ENCODE peak calls at places on chromosomes 16 and 17, in four cellular contexts. Y is GM23338, D is PC-9, F is mesendoderm. Z is an unnamed sample.

GRCh38 chr17:82414548-82415281 is 3.4 kb upstream of the HEXD start:
- DNase-seq in F (peak; percentile 86), Y (peak; percentile 94), D (no peak), Z (peak; percentile 70)

GRCh38 chr16:21101631-21102420 is 48.8 kb downstream of the DNAH3 start:
- DNase-seq in F (peak; percentile 34), Y (peak; percentile 64), D (no peak), Z (peak; percentile 28)

GRCh38 chr17:32264140-32264799 is 1.4 kb upstream of the RHBDL3 start:
- DNase-seq in Y (peak; percentile 82), F (peak; percentile 75), D (no peak), Z (peak; percentile 18)

GRCh38 chr17:57697891-57698708 is 47.0 kb downstream of the CCDC182 start:
- DNase-seq in F (peak; percentile 75), D (no peak), Y (peak; percentile 20), Z (no peak)

GRCh38 chr17:38730526-38731379 is 612 bp downstream of the CISD3 start:
- DNase-seq in Y (peak; percentile 69), F (peak; percentile 78), D (peak; percentile 64), Z (peak; percentile 62)

GRCh38 chr16:85524630-85525463 is 88.3 kb upstream of the GSE1 start:
- DNase-seq in Y (no peak), F (peak; percentile 37), D (peak; percentile 92), Z (peak; percentile 47)

GRCh38 chr17:77611791-77612466 is 346.6 kb upstream of the TNRC6C start:
- DNase-seq in D (no peak), Y (no peak), F (no peak), Z (no peak)

GRCh38 chr17:18084256-18084655 is 3.5 kb upstream of the DRG2 start:
- DNase-seq in D (no peak), F (no peak), Y (no peak), Z (no peak)

DNA sequence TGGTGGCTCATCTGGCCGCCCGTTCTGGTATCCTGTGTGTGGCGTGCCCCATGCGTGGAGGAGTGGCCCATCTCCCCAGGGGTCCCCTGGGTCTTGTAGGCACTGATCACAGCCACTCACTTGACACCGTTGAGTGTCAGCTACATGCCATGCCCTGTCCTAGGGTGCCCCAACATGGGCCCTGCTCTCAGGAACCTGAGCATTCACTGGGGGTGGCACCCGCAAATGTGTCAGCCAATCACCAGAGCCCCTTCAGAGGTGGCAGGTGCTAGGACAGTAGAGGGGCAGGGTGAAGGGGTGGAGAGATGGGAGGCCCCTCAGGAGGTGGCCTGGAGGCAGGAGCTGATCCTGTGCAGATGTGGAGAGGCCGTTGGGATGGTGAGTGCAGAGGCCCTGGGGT is 27.8 kb downstream of the CMIP start:
- DNase-seq in F (no peak), Y (no peak), D (no peak), Z (no peak)
- H3K27me3 ChIP-seq in F (no peaks in the 10 kb centered on the region), Y (no peaks in the 10 kb centered on the region), D (no peaks in the 10 kb centered on the region), Z (no peaks in the 10 kb centered on the region)

GRCh38 chr16:87843678-87844373 is 25.5 kb downstream of the SLC7A5 start:
- DNase-seq in F (no peak), Y (no peak), D (no peak), Z (no peak)

GRCh38 chr16:87844374-87844733 is 25.0 kb downstream of the SLC7A5 start:
- DNase-seq in Y (peak; percentile 76), F (peak; percentile 59), D (no peak), Z (no peak)

GRCh38 chr16:87845807-87846619 is 23.3 kb downstream of the SLC7A5 start:
- DNase-seq in F (no peak), D (no peak), Y (no peak), Z (no peak)

GRCh38 chr16:87844809-87845208 is 24.5 kb downstream of the SLC7A5 start:
- DNase-seq in Y (no peak), D (no peak), F (no peak), Z (no peak)

GRCh38 chr16:87845213-87845612 is 24.1 kb downstream of the SLC7A5 start:
- DNase-seq in Y (no peak), D (no peak), F (no peak), Z (no peak)
- H3K4me2 ChIP-seq in Y (no peak overlapping the region), D (no peak overlapping the region), F (no peak overlapping the region), Z (no peak overlapping the region)

GRCh38 chr16:1038932-1039331 is 33.6 kb upstream of the SSTR5 start:
- DNase-seq in F (no peak), D (no peak), Y (no peak), Z (no peak)

GRCh38 chr16:1039762-1040161 is 32.8 kb upstream of the SSTR5 start:
- DNase-seq in F (no peak), Y (no peak), D (no peak), Z (no peak)

GRCh38 chr16:1042076-1042744 is 30.3 kb upstream of the SSTR5 start:
- DNase-seq in F (no peak), Y (no peak), D (no peak), Z (no peak)

GRCh38 chr16:1037934-1038257 is 34.7 kb upstream of the SSTR5 start:
- DNase-seq in F (no peak), Y (peak; percentile 1), D (no peak), Z (no peak)

DNA sequence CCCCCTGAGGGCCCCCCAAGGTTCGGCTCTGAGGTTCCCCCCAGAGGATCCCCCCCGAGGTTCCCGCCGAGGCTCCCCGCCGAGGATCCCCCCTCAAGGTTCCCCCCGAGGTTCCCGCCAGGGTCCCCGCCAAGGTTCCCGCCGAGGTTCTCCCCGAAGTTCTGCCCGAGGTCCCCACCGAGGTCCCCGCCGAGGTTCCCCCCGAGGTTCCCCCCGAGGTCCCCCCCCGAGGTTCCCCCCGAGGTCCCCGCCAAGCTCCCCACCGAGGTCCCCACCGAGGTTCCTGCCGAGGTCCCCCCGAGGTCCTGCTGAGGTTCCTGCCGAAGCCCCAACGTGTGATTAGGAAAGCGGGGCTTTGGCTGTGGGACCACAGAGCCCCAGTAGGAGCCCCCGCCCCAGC is 32.2 kb upstream of the SSTR5 start:
- DNase-seq in Y (no peak), F (no peak), D (no peak), Z (no peak)
- H3K27me3 ChIP-seq in Y (no peaks in the 10 kb centered on the region), F (no peaks in the 10 kb centered on the region), D (peaks cover 45% of the 10 kb centered on the region), Z (peaks cover 3% of the 10 kb centered on the region)

GRCh38 chr16:84021488-84021887 is 21.1 kb downstream of the SLC38A8 start:
- DNase-seq in Y (no peak), F (no peak), D (no peak), Z (no peak)

GRCh38 chr16:84026601-84027000 is 16.0 kb downstream of the SLC38A8 start:
- DNase-seq in F (peak; percentile 21), D (no peak), Y (no peak), Z (no peak)

GRCh38 chr16:84027607-84028006 is 15.0 kb downstream of the SLC38A8 start:
- DNase-seq in F (no peak), D (no peak), Y (no peak), Z (no peak)

GRCh38 chr16:84022641-84023040 is 20.0 kb downstream of the SLC38A8 start:
- DNase-seq in F (no peak), D (no peak), Y (no peak), Z (no peak)

GRCh38 chr16:84024854-84025253 is 17.7 kb downstream of the SLC38A8 start:
- DNase-seq in Y (no peak), F (no peak), D (no peak), Z (peak; percentile 33)
- H3K4me2 ChIP-seq in Y (no peak overlapping the region), F (no peak overlapping the region), D (no peak overlapping the region), Z (no peak overlapping the region)

GRCh38 chr17:48761114-48761513 is 32.6 kb upstream of the HOXB13 start:
- DNase-seq in Y (no peak), F (no peak), D (no peak), Z (no peak)
- H3K27me3 ChIP-seq in Y (peaks cover 94% of the 10 kb centered on the region), F (peaks cover 14% of the 10 kb centered on the region), D (peaks cover 82% of the 10 kb centered on the region), Z (peaks cover 85% of the 10 kb centered on the region)

GRCh38 chr17:62668091-62668804 is 40.8 kb downstream of the MRC2 start:
- DNase-seq in F (no peak), Y (no peak), D (no peak), Z (no peak)
- H3K4me2 ChIP-seq in F (no peak overlapping the region), Y (no peak overlapping the region), D (no peak overlapping the region), Z (no peak overlapping the region)

DNA sequence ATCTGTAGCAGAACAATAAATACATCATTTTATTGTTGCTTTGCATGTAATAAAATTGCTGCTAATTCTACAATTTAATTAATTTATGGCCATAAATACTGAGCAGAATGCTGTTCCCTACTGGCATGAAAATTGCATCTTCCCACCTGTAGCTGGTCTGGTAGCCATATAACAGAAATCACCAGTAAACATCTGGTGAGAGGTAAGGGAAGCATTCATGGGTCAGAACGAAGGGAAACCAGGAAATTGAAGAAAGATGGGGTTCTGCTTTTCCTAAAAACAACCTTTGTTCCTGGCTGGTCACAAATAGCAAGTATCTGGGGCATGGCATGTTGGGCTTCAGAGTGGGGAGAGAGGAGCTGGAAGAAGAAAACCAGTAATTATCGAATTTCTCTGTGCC is 128.4 kb downstream of the CDH11 start:
- DNase-seq in D (no peak), F (no peak), Y (no peak), Z (no peak)
- H3K27me3 ChIP-seq in D (peaks cover 4% of the 10 kb centered on the region), F (no peaks in the 10 kb centered on the region), Y (no peaks in the 10 kb centered on the region), Z (no peaks in the 10 kb centered on the region)

DNA sequence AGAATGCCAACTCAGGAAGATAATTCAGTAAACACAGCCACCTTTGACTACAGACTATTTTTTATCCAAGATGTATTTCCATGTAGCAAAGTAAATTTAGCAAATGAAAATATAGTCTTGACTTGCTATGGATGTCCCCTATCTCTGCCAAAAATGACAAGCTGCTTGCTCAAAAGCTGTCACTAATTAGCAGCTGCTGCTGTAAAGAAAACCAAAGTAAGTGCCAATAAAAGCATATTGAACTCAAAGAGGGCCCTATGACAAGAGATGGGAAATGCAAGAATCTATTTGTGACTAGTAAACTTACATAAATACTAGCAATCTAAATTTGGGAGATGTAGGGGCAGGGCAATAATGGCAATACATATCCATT is 23.0 kb downstream of the STAT5B start:
- DNase-seq in F (no peak), Y (no peak), D (no peak), Z (no peak)
- H3K4me2 ChIP-seq in F (no peak overlapping the region), Y (no peak overlapping the region), D (peak overlapping the region; percentile 55), Z (no peak overlapping the region)

GRCh38 chr17:1227917-1228751 is 42.1 kb upstream of the BHLHA9 start:
- DNase-seq in Y (peak; percentile 58), F (peak; percentile 35), D (no peak), Z (no peak)
- H3K27me3 ChIP-seq in Y (peaks cover 77% of the 10 kb centered on the region), F (peaks cover 30% of the 10 kb centered on the region), D (peaks cover 35% of the 10 kb centered on the region), Z (peaks cover 40% of the 10 kb centered on the region)